ENCODE peak calls at places on chromosome 11, in seven cellular contexts. H is NAMALWA; O is NCI-H1694; E is GDM1; R is NCI-H1436; W is stimulated activated CD4-positive, alpha-beta T cell treated with anti-CD3 and anti-CD28 coated beads, Interleukin-1b, Interleukin-23, amount 100 ng/mL, for 24 hours; S is kidney tubule cell. F is an unnamed sample.

GRCh38 chr11:108199446-108200321 is 22.8 kb downstream of the NPAT start:
- DNase-seq in H (no peak), O (no peak), S (peak; percentile 65), W (peak; percentile 56), R (no peak), E (no peak), F (peak; percentile 52)

GRCh38 chr11:16215352-16215751 is 141.0 kb downstream of the SOX6 start:
- DNase-seq in R (no peak), S (no peak), H (no peak), O (no peak), E (no peak), W (no peak), F (no peak)

GRCh38 chr11:64007160-64007628 is 21.0 kb downstream of the OTUB1 start:
- DNase-seq in H (no peak), W (no peak), O (no peak), E (no peak), S (peak; percentile 33), R (no peak), F (no peak)

GRCh38 chr11:44530413-44531115 is 34.9 kb upstream of the CD82 start:
- DNase-seq in E (no peak), R (no peak), O (no peak), H (no peak), S (no peak), W (no peak), F (peak; percentile 67)

GRCh38 chr11:114987171-114987760 is 308.9 kb downstream of the NXPE2 start:
- DNase-seq in E (no peak), H (no peak), W (no peak), R (no peak), O (no peak), S (no peak), F (no peak)

GRCh38 chr11:85431319-85431718 is 195.8 kb downstream of the DLG2 start:
- DNase-seq in R (peak; percentile 12), H (no peak), O (no peak), S (no peak), W (no peak), E (no peak), F (no peak)

GRCh38 chr11:6725386-6725896 is 42.3 kb upstream of the MRPL17 start:
- DNase-seq in W (no peak), E (no peak), S (no peak), H (no peak), R (no peak), O (no peak), F (no peak)

GRCh38 chr11:20373568-20374209 is 10.2 kb downstream of the HTATIP2 start:
- DNase-seq in O (no peak), W (no peak), H (no peak), R (no peak), E (no peak), S (no peak), F (no peak)

GRCh38 chr11:57202282-57202681 is 20.5 kb downstream of the LRRC55 start:
- DNase-seq in E (no peak), S (no peak), R (no peak), W (no peak), H (no peak), O (no peak), F (no peak)

GRCh38 chr11:12013771-12014170 is 5.3 kb upstream of the DKK3 start:
- DNase-seq in W (no peak), O (no peak), H (no peak), R (no peak), E (no peak), S (no peak), F (no peak)